ENCODE peak calls at places on chromosomes 11 and 22, in six cellular contexts. T is A549, P is K562, Q is GM12878, J is endothelial cell of umbilical vein, A is HepG2. U is an unnamed sample.
A peak's percentile ranks its signal among the peaks of the same experiment; 100 is the strongest.

GRCh38 chr11:67261942-67262681 is 4.2 kb upstream of the GRK2 start:
- DNase-seq in J (no peak), T (no peak), A (no peak), P (no peak), Q (no peak), U (no peak)

GRCh38 chr22:22881116-22882032 is 6.2 kb upstream of the IGLL5 start:
- DNase-seq in P (peak; percentile 55), J (no peak), T (no peak), A (no peak), Q (no peak), U (no peak)

GRCh38 chr11:91742155-91742554 is 482.5 kb upstream of the FAT3 start:
- DNase-seq in P (no peak), T (no peak), J (no peak), A (no peak), Q (no peak), U (no peak)

GRCh38 chr22:28024422-28024888 is 105.4 kb upstream of the PITPNB start:
- DNase-seq in Q (no peak), T (no peak), P (no peak), J (no peak), A (no peak), U (no peak)

GRCh38 chr11:117187799-117188481 is 9.4 kb downstream of the SIDT2 start:
- DNase-seq in T (no peak), P (no peak), Q (no peak), A (no peak), J (no peak), U (no peak)

GRCh38 chr11:118180300-118180703 is 3.9 kb upstream of the SCN2B start:
- DNase-seq in Q (no peak), A (peak; percentile 59), T (no peak), P (no peak), J (no peak), U (no peak)

GRCh38 chr11:10653242-10653641 is 40.3 kb downstream of the IRAG1 start:
- DNase-seq in Q (no peak), T (no peak), P (no peak), A (no peak), J (no peak), U (peak; percentile 28)

GRCh38 chr22:49807780-49808708 is 19.6 kb downstream of the BRD1 start:
- DNase-seq in Q (no peak), A (no peak), J (peak; percentile 17), P (peak; percentile 45), T (no peak), U (no peak)

GRCh38 chr22:29503811-29504372 is 23.9 kb downstream of the NEFH start:
- DNase-seq in Q (no peak), J (no peak), A (no peak), P (no peak), T (no peak), U (peak; percentile 25)

GRCh38 chr11:83349371-83349770 is 63.2 kb upstream of the CCDC90B start:
- DNase-seq in P (no peak), A (no peak), T (no peak), Q (no peak), J (no peak), U (no peak)

GRCh38 chr22:50219800-50220602 is 19.2 kb downstream of the SELENOO start:
- DNase-seq in J (no peak), Q (no peak), T (no peak), A (no peak), P (no peak), U (no peak)

GRCh38 chr11:46478196-46478595 is 86.6 kb upstream of the CHRM4 start:
- DNase-seq in T (no peak), A (no peak), P (no peak), J (no peak), Q (no peak), U (no peak)

GRCh38 chr22:36753916-36754315 is 22.0 kb downstream of the IFT27 start:
- DNase-seq in J (no peak), Q (no peak), P (no peak), T (no peak), A (no peak), U (no peak)

GRCh38 chr11:23233075-23233474 is 372.8 kb upstream of the CCDC179 start:
- DNase-seq in Q (no peak), J (peak; percentile 84), T (no peak), A (no peak), P (no peak), U (no peak)

GRCh38 chr11:31921066-31921465 is 109.9 kb upstream of the PAX6 start:
- DNase-seq in P (no peak), Q (no peak), A (no peak), T (no peak), J (no peak), U (no peak)

GRCh38 chr22:43342347-43343261 is 568 bp downstream of the SCUBE1 start:
- DNase-seq in A (no peak), Q (no peak), T (no peak), J (no peak), P (peak; percentile 15), U (no peak)

GRCh38 chr11:10503777-10504176 is 37.2 kb downstream of the RNF141 start:
- DNase-seq in P (no peak), A (no peak), T (no peak), Q (no peak), J (no peak), U (peak; percentile 34)

GRCh38 chr22:23533328-23533762 is 46.7 kb downstream of the IGLL1 start:
- DNase-seq in P (peak; percentile 67), Q (no peak), J (peak; percentile 24), T (peak; percentile 50), A (peak; percentile 59), U (no peak)

GRCh38 chr22:31247726-31248125 is 35.6 kb downstream of the LIMK2 start:
- DNase-seq in J (no peak), A (no peak), T (no peak), Q (no peak), P (no peak), U (no peak)

GRCh38 chr22:50547231-50547851 is 1.6 kb downstream of the KLHDC7B start:
- DNase-seq in J (no peak), A (no peak), T (no peak), Q (no peak), P (peak; percentile 45), U (no peak)

DNA sequence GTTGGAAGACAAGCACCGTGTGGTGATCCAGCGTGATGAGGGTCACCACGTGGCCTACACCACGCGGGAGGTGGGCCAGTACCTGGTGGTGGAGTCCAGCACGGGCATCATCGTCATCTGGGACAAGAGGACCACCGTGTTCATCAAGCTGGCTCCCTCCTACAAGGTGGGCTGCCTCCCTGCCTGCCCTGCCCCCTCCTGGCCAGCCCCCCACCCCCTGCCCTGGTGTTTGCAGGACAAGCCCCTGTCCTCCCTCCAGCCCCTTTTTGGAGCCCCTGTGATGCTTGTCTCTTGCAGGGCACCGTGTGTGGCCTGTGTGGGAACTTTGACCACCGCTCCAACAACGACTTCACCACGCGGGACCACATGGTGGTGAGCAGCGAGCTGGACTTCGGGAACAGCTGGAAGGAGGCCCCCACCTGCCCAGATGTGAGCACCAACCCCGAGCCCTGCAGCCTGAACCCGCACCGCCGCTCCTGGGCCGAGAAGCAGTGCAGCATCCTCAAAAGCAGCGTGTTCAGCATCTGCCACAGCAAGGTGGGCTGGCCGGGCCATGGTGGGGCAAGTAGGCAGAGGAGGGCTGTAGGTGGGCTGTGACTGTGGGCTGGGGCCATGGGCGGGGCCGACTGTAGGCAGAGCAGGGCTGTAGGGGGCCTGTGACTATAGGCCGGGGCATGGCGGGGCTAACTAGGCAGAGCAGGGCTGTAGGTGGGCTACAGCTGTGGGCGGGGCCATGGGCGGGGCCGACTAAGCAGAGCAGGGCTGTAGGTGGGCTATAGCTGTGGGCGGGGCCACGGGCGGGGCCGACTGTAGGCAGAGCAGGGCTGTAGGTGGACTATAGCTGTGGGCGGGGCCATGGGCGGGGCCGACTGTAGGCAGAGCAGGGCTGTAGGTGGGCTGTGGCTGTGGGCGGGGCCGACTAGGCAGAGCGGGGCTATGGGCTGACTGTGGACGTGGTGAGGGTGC is 13.6 kb downstream of the MUC2 start:
- DNase-seq in Q (no peak), T (no peak), P (peak; percentile 62), J (no peak), A (peak; percentile 12), U (no peak)
- TF ChIP-seq MAX in Q (no peak), T (no peak), P (no peak), J (no peak), A (no peak), U (no peak)

GRCh38 chr11:72009156-72009555 is 10.4 kb downstream of the IL18BP start:
- DNase-seq in A (no peak), P (no peak), J (no peak), T (no peak), Q (no peak), U (no peak)
- TF ChIP-seq POLR2A in A (no peak), P (no peak), J (no peak), T (no peak), Q (no peak), U (no peak)

DNA sequence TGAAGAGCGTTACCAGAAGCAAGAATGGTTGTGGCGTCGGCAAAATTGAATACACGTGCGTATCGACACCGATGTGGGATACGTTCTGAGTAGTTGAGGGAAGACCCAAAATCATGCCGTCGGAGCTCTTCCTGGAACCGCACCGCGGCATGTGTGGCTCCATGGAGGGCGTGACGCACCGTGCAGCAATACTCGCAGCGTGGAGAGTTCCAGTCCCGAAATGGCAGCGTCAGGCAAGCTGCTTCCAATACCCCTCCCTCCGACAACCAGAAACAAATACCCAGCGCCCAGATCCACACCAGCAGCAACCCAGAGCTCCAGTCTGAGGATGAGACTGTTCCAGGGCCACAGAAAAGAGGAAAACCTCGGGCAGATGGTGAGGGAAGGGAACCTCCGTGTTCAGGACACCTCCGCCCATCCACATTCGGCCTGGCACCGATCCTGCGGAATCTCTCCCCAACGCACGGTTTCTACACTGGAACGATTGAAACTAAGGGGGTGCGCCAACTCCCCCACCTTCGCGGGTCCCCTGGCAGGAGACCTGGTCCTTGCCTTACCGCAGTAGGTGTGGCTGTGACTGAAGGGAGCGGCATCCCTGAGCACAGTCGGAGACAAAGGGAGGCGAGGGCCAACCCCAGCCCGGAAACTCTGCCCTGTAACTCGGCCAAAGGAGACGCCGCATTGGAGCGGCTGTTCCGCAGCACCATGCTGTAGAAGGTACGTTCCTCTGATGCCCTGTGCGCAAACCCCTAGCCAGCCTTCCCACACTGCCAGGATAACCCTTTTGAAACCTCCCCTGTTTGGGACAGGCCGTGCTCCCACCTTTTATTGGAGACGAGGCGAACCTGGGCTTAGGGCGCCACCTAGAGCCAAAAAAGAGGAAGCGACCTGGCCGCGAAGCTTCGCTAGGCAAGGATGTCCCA is 28.3 kb downstream of the DBX1 start:
- DNase-seq in A (peak; percentile 35), T (peak; percentile 74), P (peak; percentile 76), Q (no peak), J (peak; percentile 64), U (peak; percentile 46)
- TF ChIP-seq MYC in A (no peak), T (no peak), P (no peak), Q (no peak), J (no peak), U (no peak)

GRCh38 chr11:129973809-129974208 is 28.8 kb downstream of the PRDM10 start:
- DNase-seq in T (no peak), J (no peak), A (peak; percentile 86), Q (no peak), P (no peak), U (no peak)
- TF ChIP-seq MAX in T (no peak), J (no peak), A (no peak), Q (no peak), P (no peak), U (no peak)